ENCODE peak calls at places on chromosomes 2 and 18, in five cellular contexts. F, X, U, S and D are unnamed samples. For H3K4me1, the result is how much of the 10 kb centered on the place peaks cover.

GRCh38 chr2:42974303-42974696 is 181.9 kb upstream of the HAAO start:
- DNase-seq in F (peak), X (no peak), U (peak), S (no peak), D (no peak)

GRCh38 chr2:47452761-47453160 is 49.8 kb downstream of the MSH2 start:
- DNase-seq in F (no peak), X (no peak), U (no peak), S (no peak), D (no peak)

GRCh38 chr2:118110310-118110709 is 22.0 kb downstream of the INSIG2 start:
- DNase-seq in F (no peak), X (no peak), U (no peak), S (no peak), D (no peak)

GRCh38 chr18:49585781-49586663 is 24.2 kb downstream of the LIPG start:
- DNase-seq in F (no peak), X (no peak), U (no peak), S (no peak), D (no peak)

GRCh38 chr2:1004398-1004797 is 53.7 kb downstream of the SNTG2 start:
- DNase-seq in F (no peak), X (no peak), U (no peak), S (no peak), D (no peak)

GRCh38 chr2:77834360-77835002 is 312.3 kb upstream of the LRRTM4 start:
- DNase-seq in F (no peak), X (no peak), U (no peak), S (no peak), D (no peak)

GRCh38 chr2:43333656-43334144 is 107.3 kb upstream of the ZFP36L2 start:
- DNase-seq in F (no peak), X (no peak), U (peak), S (peak), D (no peak)

GRCh38 chr2:178204987-178205386 is 10.7 kb downstream of the OSBPL6 start:
- DNase-seq in F (no peak), X (no peak), U (no peak), S (no peak), D (no peak)

GRCh38 chr2:24015562-24016375 is 5.9 kb downstream of the MFSD2B start:
- DNase-seq in F (no peak), X (no peak), U (peak), S (no peak), D (no peak)

GRCh38 chr2:42638080-42638784 is 69.8 kb downstream of the MTA3 start:
- DNase-seq in F (no peak), X (no peak), U (no peak), S (no peak), D (no peak)

GRCh38 chr2:205748660-205749059 is 66.4 kb downstream of the NRP2 start:
- DNase-seq in F (no peak), X (no peak), U (no peak), S (no peak), D (no peak)

GRCh38 chr2:136381722-136382633 is 264.0 kb upstream of the CXCR4 start:
- DNase-seq in F (no peak), X (peak), U (no peak), S (no peak), D (no peak)

GRCh38 chr2:149329470-149330126 is 789 bp upstream of the LYPD6 start:
- DNase-seq in F (peak), X (peak), U (peak), S (peak), D (peak)

GRCh38 chr2:203936535-203936934 is at the start of gene ICOS:
- DNase-seq in F (no peak), X (no peak), U (no peak), S (no peak), D (no peak)

GRCh38 chr2:169504651-169505050 is 4.9 kb upstream of the KLHL41 start:
- DNase-seq in F (no peak), X (no peak), U (no peak), S (no peak), D (no peak)
- H3K4me1 ChIP-seq in F (under half), X (under half), U (under half), S (under half), D (under half)

GRCh38 chr2:231708773-231709635 is 679 bp downstream of the PTMA start:
- DNase-seq in F (no peak), X (peak), U (peak), S (peak), D (peak)
- TF ChIP-seq CTCF in F (no peak), X (peak), U (no peak), S (no peak), D (peak)

DNA sequence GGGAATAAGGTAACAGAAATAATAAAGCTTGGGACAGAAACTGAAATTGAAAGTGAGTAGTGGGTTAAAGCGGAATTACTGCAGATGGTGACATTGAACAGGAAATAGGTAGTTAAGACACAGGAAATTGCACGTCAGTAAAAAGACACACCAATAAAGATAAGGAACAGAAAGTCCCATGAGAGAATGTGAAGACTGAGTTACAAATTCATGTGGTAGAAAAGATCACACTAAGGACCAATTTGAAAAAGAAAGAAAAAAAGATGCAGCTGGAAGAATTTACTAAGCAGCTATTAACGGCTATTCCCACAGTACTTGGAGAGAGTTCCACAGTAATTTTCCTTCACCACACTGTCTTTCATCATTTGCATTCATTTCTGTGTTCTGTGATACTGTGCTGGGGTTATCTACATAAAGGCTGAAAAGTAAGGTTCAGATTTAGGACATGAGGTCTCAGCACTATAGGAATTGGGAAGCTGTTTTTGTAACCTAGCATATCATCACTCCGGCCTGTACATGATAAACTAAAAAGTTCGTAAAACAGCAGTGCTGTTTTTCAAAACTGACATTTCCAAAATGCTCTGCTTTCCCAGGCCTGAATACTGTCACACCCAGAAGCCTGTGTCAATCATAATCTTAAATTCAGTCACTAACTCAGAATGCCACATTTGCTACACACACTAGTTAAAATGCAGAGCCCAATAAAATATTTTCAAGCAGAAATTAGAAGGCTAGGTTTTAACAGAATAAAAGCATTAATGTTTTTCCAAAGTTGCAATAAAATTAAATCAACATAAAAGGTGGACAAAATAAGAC is 42.9 kb downstream of the SRBD1 start:
- DNase-seq in F (no peak), X (no peak), U (peak), S (no peak), D (no peak)
- H3K4me1 ChIP-seq in F (under half), X (under half), U (under half), S (under half), D (under half)

DNA sequence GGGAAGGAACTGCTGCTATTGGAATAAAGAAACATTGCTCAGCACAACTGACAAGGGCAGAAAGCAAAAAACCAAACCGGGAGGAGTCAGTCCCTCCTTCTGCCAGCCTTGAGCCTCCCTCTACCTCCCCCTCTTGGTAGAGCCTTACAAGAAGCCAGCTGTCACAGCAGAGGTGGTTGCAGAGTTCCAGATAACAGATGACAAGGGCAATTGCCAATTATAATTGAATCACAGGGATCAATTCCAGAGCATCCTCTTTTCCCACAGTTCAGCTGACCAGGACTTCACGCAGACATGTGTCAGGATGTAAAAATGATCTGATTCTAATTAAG is 548.2 kb upstream of the LRRTM1 start:
- DNase-seq in F (no peak), X (no peak), U (no peak), S (no peak), D (no peak)
- TF ChIP-seq CTCF in F (no peak), X (no peak), U (no peak), S (no peak), D (no peak)

DNA sequence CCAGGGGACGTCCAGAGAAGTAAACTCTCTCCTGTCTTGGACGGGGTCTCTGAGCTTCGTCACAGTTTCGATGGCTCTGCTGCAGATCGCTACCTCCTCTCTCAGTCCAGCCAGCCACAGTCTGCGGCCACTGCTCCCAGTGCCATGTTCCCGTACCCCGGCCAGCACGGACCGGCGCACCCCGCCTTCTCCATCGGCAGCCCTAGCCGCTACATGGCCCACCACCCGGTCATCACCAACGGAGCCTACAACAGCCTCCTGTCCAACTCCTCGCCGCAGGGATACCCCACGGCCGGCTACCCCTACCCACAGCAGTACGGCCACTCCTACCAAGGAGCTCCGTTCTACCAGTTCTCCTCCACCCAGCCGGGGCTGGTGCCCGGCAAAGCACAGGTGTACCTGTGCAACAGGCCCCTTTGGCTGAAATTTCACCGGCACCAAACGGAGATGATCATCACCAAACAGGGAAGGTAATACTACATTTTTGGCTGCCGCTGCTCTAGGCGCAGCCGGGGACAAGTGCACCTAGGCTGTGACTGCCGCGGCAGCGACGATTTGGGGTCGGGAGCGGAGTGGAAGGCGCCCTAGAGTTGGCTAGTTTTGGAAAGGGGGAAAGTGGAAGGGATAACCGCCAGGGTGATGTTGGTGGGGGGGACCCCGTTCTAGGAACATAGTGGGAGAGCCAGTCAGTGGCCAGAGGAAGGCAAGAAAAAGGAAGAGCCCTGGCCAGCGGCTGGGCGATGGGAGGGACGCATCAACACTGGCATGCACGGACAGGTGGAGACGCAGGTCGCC is 733 bp downstream of the TBR1 start:
- DNase-seq in F (no peak), X (no peak), U (no peak), S (no peak), D (no peak)
- H3K4me1 ChIP-seq in F (under half), X (under half), U (under half), S (under half), D (under half)

GRCh38 chr2:164495491-164496223 is 125.6 kb downstream of the GRB14 start:
- DNase-seq in F (no peak), X (no peak), U (peak), S (no peak), D (no peak)
- TF ChIP-seq CTCF in F (no peak), X (peak), U (peak), S (no peak), D (peak)

GRCh38 chr18:62725896-62726295 is 10.6 kb downstream of the PHLPP1 start:
- DNase-seq in F (no peak), X (no peak), U (no peak), S (no peak), D (no peak)
- H3K4me1 ChIP-seq in F (under half), X (under half), U (under half), S (under half), D (under half)